ENCODE peak calls at places on chromosomes 16 and 17, in six cellular contexts. O, J, D, Y, R and B are unnamed samples.
A peak's percentile ranks its signal among the peaks of the same experiment; 100 is the strongest.

GRCh38 chr16:49464877-49465504 is 91.4 kb downstream of the C16orf78 start:
- DNase-seq in Y (peak; percentile 30), O (no peak), D (no peak), R (no peak), J (no peak), B (peak; percentile 34)

GRCh38 chr16:55039511-55039910 is 108.8 kb downstream of the IRX5 start:
- DNase-seq in Y (no peak), O (no peak), D (no peak), J (no peak), R (no peak), B (peak; percentile 1)

GRCh38 chr16:3460121-3460520 is 16.6 kb downstream of the NAA60 start:
- DNase-seq in O (no peak), J (no peak), D (no peak), Y (no peak), R (no peak), B (no peak)

GRCh38 chr17:79812206-79812968 is 15.5 kb upstream of the CBX8 start:
- DNase-seq in Y (no peak), O (no peak), R (no peak), D (no peak), J (no peak), B (no peak)

GRCh38 chr16:57156351-57156703 is 29.5 kb downstream of the PSME3IP1 start:
- DNase-seq in J (no peak), D (no peak), Y (no peak), O (no peak), R (no peak), B (no peak)

GRCh38 chr17:57294629-57295501 is 38.5 kb downstream of the MSI2 start:
- DNase-seq in O (peak; percentile 44), J (no peak), Y (no peak), R (peak; percentile 91), D (no peak), B (no peak)

GRCh38 chr16:17171250-17172143 is 299.3 kb downstream of the XYLT1 start:
- DNase-seq in J (no peak), D (no peak), Y (no peak), R (no peak), O (no peak), B (no peak)

GRCh38 chr17:75531724-75532090 is 6.2 kb downstream of the LLGL2 start:
- DNase-seq in R (peak; percentile 82), J (no peak), Y (no peak), O (peak; percentile 81), D (no peak), B (no peak)

GRCh38 chr16:88809676-88810165 is 2.0 kb downstream of the APRT start:
- DNase-seq in Y (no peak), D (no peak), J (no peak), R (peak; percentile 27), O (no peak), B (no peak)

GRCh38 chr17:63843387-63844292 is 1.2 kb upstream of the SMARCD2 start:
- DNase-seq in Y (no peak), D (peak; percentile 81), O (no peak), J (peak; percentile 86), R (peak; percentile 68), B (peak; percentile 89)

GRCh38 chr16:46721885-46722284 is 26.3 kb downstream of the MYLK3 start:
- DNase-seq in D (no peak), J (no peak), O (no peak), R (no peak), Y (no peak), B (no peak)

GRCh38 chr17:63946440-63947363 is 14.6 kb upstream of the CD79B start:
- DNase-seq in Y (peak; percentile 55), O (peak; percentile 60), R (peak; percentile 92), D (no peak), J (peak; percentile 31), B (no peak)

GRCh38 chr16:69796285-69797118 is 34.4 kb downstream of the WWP2 start:
- DNase-seq in D (no peak), Y (peak; percentile 70), O (peak; percentile 67), J (peak; percentile 82), R (peak; percentile 49), B (peak; percentile 69)

GRCh38 chr17:17913695-17914332 is 58.4 kb downstream of the TOM1L2 start:
- DNase-seq in O (peak; percentile 96), Y (peak; percentile 78), D (peak; percentile 81), R (peak; percentile 99), J (peak; percentile 90), B (peak; percentile 92)

GRCh38 chr17:2075336-2076056 is 20.6 kb downstream of the HIC1 start:
- DNase-seq in R (no peak), J (peak; percentile 53), D (peak; percentile 63), O (peak; percentile 58), Y (peak; percentile 57), B (peak; percentile 77)

GRCh38 chr17:72632026-72632684 is 460.3 kb downstream of the SLC39A11 start:
- DNase-seq in Y (peak; percentile 46), D (no peak), R (no peak), O (peak; percentile 85), J (no peak), B (no peak)

GRCh38 chr16:84085774-84086173 is 31.0 kb downstream of the MBTPS1 start:
- DNase-seq in O (no peak), J (no peak), D (no peak), R (no peak), Y (no peak), B (no peak)

GRCh38 chr17:6494239-6494941 is 50.1 kb downstream of the PIMREG start:
- DNase-seq in Y (no peak), R (no peak), O (no peak), D (no peak), J (no peak), B (peak; percentile 28)

GRCh38 chr17:72474243-72474642 is 353.4 kb downstream of the SOX9 start:
- DNase-seq in R (no peak), J (no peak), Y (peak; percentile 24), D (no peak), O (no peak), B (no peak)

GRCh38 chr17:237406-237955 is 56.0 kb upstream of the DOC2B start:
- DNase-seq in J (no peak), Y (no peak), R (no peak), D (no peak), O (no peak), B (peak; percentile 45)

GRCh38 chr16:24972608-24973220 is 42.5 kb downstream of the ARHGAP17 start:
- DNase-seq in Y (no peak), O (no peak), D (no peak), R (no peak), J (no peak), B (no peak)

GRCh38 chr16:5027575-5028235 is 6.0 kb downstream of the NAGPA start:
- DNase-seq in D (peak; percentile 44), Y (no peak), J (no peak), O (no peak), R (no peak), B (no peak)

GRCh38 chr17:32757963-32758362 is 119.0 kb downstream of the MYO1D start:
- DNase-seq in R (no peak), Y (no peak), O (no peak), D (no peak), J (no peak), B (no peak)

GRCh38 chr16:88804552-88805339 is 1.2 kb downstream of the CDT1 start:
- DNase-seq in R (peak; percentile 41), D (no peak), Y (no peak), O (peak; percentile 39), J (no peak), B (no peak)

GRCh38 chr17:83195330-83196087 is 116.1 kb downstream of the METRNL start:
- DNase-seq in D (peak; percentile 89), O (no peak), R (peak; percentile 88), Y (no peak), J (peak; percentile 73), B (peak; percentile 69)

GRCh38 chr17:1398900-1399299 is 1.1 kb downstream of the YWHAE start:
- DNase-seq in J (peak; percentile 42), D (no peak), R (no peak), Y (no peak), O (no peak), B (no peak)

GRCh38 chr16:608019-608418 is 18.2 kb downstream of the RAB40C start:
- DNase-seq in J (no peak), D (no peak), O (no peak), R (no peak), Y (no peak), B (no peak)

GRCh38 chr16:76573281-76573680 is 296.1 kb downstream of the CNTNAP4 start:
- DNase-seq in R (no peak), D (no peak), O (no peak), J (no peak), Y (no peak), B (no peak)

GRCh38 chr16:82004651-82005490 is 6.4 kb downstream of the SDR42E1 start:
- DNase-seq in J (no peak), O (no peak), Y (peak; percentile 29), D (no peak), R (no peak), B (no peak)

GRCh38 chr17:43359469-43360105 is 39.2 kb upstream of the ARL4D start:
- DNase-seq in Y (no peak), D (no peak), R (no peak), O (no peak), J (no peak), B (no peak)

GRCh38 chr17:68762911-68763310 is 161.7 kb upstream of the FAM20A start:
- DNase-seq in J (no peak), Y (no peak), O (no peak), R (no peak), D (no peak), B (no peak)

GRCh38 chr17:73998246-73999220 is 204.9 kb upstream of the RPL38 start:
- DNase-seq in Y (peak; percentile 23), R (peak; percentile 78), O (peak; percentile 74), J (peak; percentile 17), D (no peak), B (no peak)

GRCh38 chr17:13544292-13544691 is 57.4 kb downstream of the HS3ST3A1 start:
- DNase-seq in O (peak; percentile 87), J (peak; percentile 99), R (peak; percentile 56), Y (no peak), D (peak; percentile 55), B (peak; percentile 89)

GRCh38 chr17:45279898-45280297 is 18.0 kb upstream of the SPATA32 start:
- DNase-seq in O (no peak), J (no peak), R (no peak), D (no peak), Y (no peak), B (no peak)

GRCh38 chr16:89344314-89344828 is 126.9 kb downstream of the ZNF778 start:
- DNase-seq in Y (no peak), J (no peak), D (no peak), O (no peak), R (no peak), B (no peak)

GRCh38 chr16:50991436-50991835 is 159.6 kb downstream of the SALL1 start:
- DNase-seq in D (no peak), J (no peak), O (no peak), Y (no peak), R (no peak), B (no peak)

GRCh38 chr17:11182430-11182829 is 58.6 kb upstream of the SHISA6 start:
- DNase-seq in Y (no peak), D (no peak), R (no peak), O (no peak), J (no peak), B (no peak)